ENCODE peak calls at places on chromosomes 13 and 19, in five cellular contexts. X is stimulated activated CD8-positive, alpha-beta memory T cell treated with anti-CD3 and anti-CD28 coated beads, Interleukin-7, amount 100 ng/mL, for 1 hour; H is stimulated activated CD4-positive, alpha-beta T cell treated with anti-CD3 and anti-CD28 coated beads, Interleukin-2, amount 100 ng/mL, for 48 hours; Z is lung microvascular endothelial cell; C is activated naive CD4-positive, alpha-beta T cell. J is an unnamed sample.

GRCh38 chr19:2922987-2923386 is 21.8 kb downstream of the ZNF77 start:
- DNase-seq in C (no peak), X (no peak), H (no peak), Z (no peak), J (no peak)

GRCh38 chr13:106486287-106486686 is 49.2 kb downstream of the EFNB2 start:
- DNase-seq in H (no peak), C (no peak), X (no peak), Z (no peak), J (no peak)

GRCh38 chr19:48746738-48747575 is at the start of gene IZUMO1:
- DNase-seq in Z (peak; percentile 91), H (peak; percentile 47), X (no peak), C (no peak), J (peak; percentile 73)

GRCh38 chr13:113976711-113977684 is 3.1 kb upstream of the C13orf46 start:
- DNase-seq in C (no peak), X (no peak), H (no peak), Z (no peak), J (peak; percentile 71)

GRCh38 chr19:14218615-14219330 is 12.8 kb upstream of the ADGRL1 start:
- DNase-seq in Z (no peak), C (no peak), H (no peak), X (no peak), J (peak; percentile 53)

GRCh38 chr13:75480691-75481175 is 1.2 kb downstream of the TBC1D4 start:
- DNase-seq in C (no peak), X (no peak), H (peak; percentile 1), Z (peak; percentile 44), J (peak; percentile 54)

GRCh38 chr13:72149701-72150100 is 282.7 kb upstream of the DACH1 start:
- DNase-seq in Z (no peak), C (no peak), X (no peak), H (no peak), J (no peak)

GRCh38 chr19:18657590-18658365 is 20.9 kb downstream of the KLHL26 start:
- DNase-seq in C (no peak), Z (peak; percentile 82), X (no peak), H (no peak), J (no peak)

GRCh38 chr13:20828540-20829364 is 55.0 kb upstream of the EEF1AKMT1 start:
- DNase-seq in H (peak; percentile 19), Z (peak; percentile 70), X (peak; percentile 4), C (no peak), J (peak; percentile 57)

GRCh38 chr13:40916207-40916998 is 102.7 kb downstream of the ELF1 start:
- DNase-seq in Z (no peak), X (no peak), C (no peak), H (no peak), J (peak; percentile 70)

GRCh38 chr19:14467816-14468215 is 7.3 kb downstream of the PTGER1 start:
- DNase-seq in H (no peak), X (no peak), C (no peak), Z (no peak), J (no peak)

GRCh38 chr19:47274071-47274890 is at the start of gene INAFM1:
- DNase-seq in Z (peak; percentile 93), X (peak; percentile 100), H (peak; percentile 100), C (peak; percentile 99), J (peak; percentile 88)

GRCh38 chr19:40543029-40543597 is 33.6 kb upstream of the SHKBP1 start:
- DNase-seq in H (no peak), C (no peak), Z (no peak), X (no peak), J (no peak)

GRCh38 chr19:18500820-18501219 is 21.1 kb downstream of the ELL start:
- DNase-seq in X (no peak), Z (no peak), H (no peak), C (no peak), J (no peak)

GRCh38 chr19:12364391-12365093 is 941 bp downstream of the ZNF442 start:
- DNase-seq in C (no peak), Z (peak; percentile 10), H (no peak), X (no peak), J (no peak)

GRCh38 chr13:47126432-47126831 is 229.6 kb upstream of the HTR2A start:
- DNase-seq in X (no peak), Z (no peak), C (no peak), H (no peak), J (peak; percentile 47)

GRCh38 chr19:12778020-12778904 is 2.9 kb upstream of the HOOK2 start:
- DNase-seq in Z (peak; percentile 88), H (peak; percentile 48), C (no peak), X (peak; percentile 4), J (peak; percentile 69)

GRCh38 chr19:51256053-51256682 is 5.3 kb downstream of the SIGLECL1 start:
- DNase-seq in H (no peak), Z (no peak), C (no peak), X (no peak), J (no peak)

GRCh38 chr13:98443800-98444325 is 133.0 kb downstream of the STK24 start:
- DNase-seq in C (no peak), H (no peak), Z (no peak), X (no peak), J (no peak)

GRCh38 chr13:79775830-79776229 is 294.9 kb downstream of the NDFIP2 start:
- DNase-seq in X (no peak), H (no peak), Z (peak; percentile 88), C (no peak), J (peak; percentile 75)

GRCh38 chr19:14410054-14410774 is 8.9 kb downstream of the DDX39A start:
- DNase-seq in Z (no peak), C (no peak), H (no peak), X (no peak), J (no peak)